ENCODE peak calls at places on chromosome 9, in eight cellular contexts. One of them, this sample, is unnamed.

GRCh38 chr9:76808636-76809035 is 44.4 kb downstream of the PCA3 start:
- DNase-seq in NCI-H345: no peak
- DNase-seq in GM04504: no peak
- DNase-seq in activated CD8-positive, alpha-beta memory T cell treated with anti-CD3 and anti-CD28 coated beads, Interleukin-2, amount 50 U/mL, for 48 hours: no peak
- DNase-seq in transverse colon: no peak
- DNase-seq in CD8-positive, alpha-beta memory T cell: no peak
- DNase-seq in stimulated activated CD4-positive, alpha-beta T cell treated with anti-CD3 and anti-CD28 coated beads, Interleukin-1b, Interleukin-23, amount 100 ng/mL, for 1 hour: no peak
- DNase-seq in left cardiac atrium: no peak
- DNase-seq in this sample: no peak

GRCh38 chr9:85610074-85610855 is 131.5 kb downstream of the AGTPBP1 start:
- DNase-seq in NCI-H345: peak; percentile 45
- DNase-seq in GM04504: peak; percentile 53
- DNase-seq in activated CD8-positive, alpha-beta memory T cell treated with anti-CD3 and anti-CD28 coated beads, Interleukin-2, amount 50 U/mL, for 48 hours: no peak
- DNase-seq in transverse colon: no peak
- DNase-seq in CD8-positive, alpha-beta memory T cell: peak; percentile 52
- DNase-seq in stimulated activated CD4-positive, alpha-beta T cell treated with anti-CD3 and anti-CD28 coated beads, Interleukin-1b, Interleukin-23, amount 100 ng/mL, for 1 hour: no peak
- DNase-seq in left cardiac atrium: no peak
- DNase-seq in this sample: peak; percentile 90

GRCh38 chr9:11549311-11549794 is 936.6 kb upstream of the PTPRD start:
- DNase-seq in NCI-H345: no peak
- DNase-seq in GM04504: no peak
- DNase-seq in activated CD8-positive, alpha-beta memory T cell treated with anti-CD3 and anti-CD28 coated beads, Interleukin-2, amount 50 U/mL, for 48 hours: no peak
- DNase-seq in transverse colon: no peak
- DNase-seq in CD8-positive, alpha-beta memory T cell: no peak
- DNase-seq in stimulated activated CD4-positive, alpha-beta T cell treated with anti-CD3 and anti-CD28 coated beads, Interleukin-1b, Interleukin-23, amount 100 ng/mL, for 1 hour: no peak
- DNase-seq in left cardiac atrium: no peak
- DNase-seq in this sample: no peak

GRCh38 chr9:125850231-125850630 is 103.1 kb downstream of the PBX3 start:
- DNase-seq in NCI-H345: no peak
- DNase-seq in GM04504: no peak
- DNase-seq in activated CD8-positive, alpha-beta memory T cell treated with anti-CD3 and anti-CD28 coated beads, Interleukin-2, amount 50 U/mL, for 48 hours: no peak
- DNase-seq in transverse colon: no peak
- DNase-seq in CD8-positive, alpha-beta memory T cell: no peak
- DNase-seq in stimulated activated CD4-positive, alpha-beta T cell treated with anti-CD3 and anti-CD28 coated beads, Interleukin-1b, Interleukin-23, amount 100 ng/mL, for 1 hour: no peak
- DNase-seq in left cardiac atrium: no peak
- DNase-seq in this sample: no peak

GRCh38 chr9:33752130-33752637 is 43.2 kb upstream of the PRSS3 start:
- DNase-seq in NCI-H345: no peak
- DNase-seq in GM04504: no peak
- DNase-seq in activated CD8-positive, alpha-beta memory T cell treated with anti-CD3 and anti-CD28 coated beads, Interleukin-2, amount 50 U/mL, for 48 hours: no peak
- DNase-seq in transverse colon: no peak
- DNase-seq in CD8-positive, alpha-beta memory T cell: no peak
- DNase-seq in stimulated activated CD4-positive, alpha-beta T cell treated with anti-CD3 and anti-CD28 coated beads, Interleukin-1b, Interleukin-23, amount 100 ng/mL, for 1 hour: no peak
- DNase-seq in left cardiac atrium: no peak
- DNase-seq in this sample: no peak

GRCh38 chr9:13847270-13847669 is 466.7 kb downstream of the NFIB start:
- DNase-seq in NCI-H345: no peak
- DNase-seq in GM04504: no peak
- DNase-seq in activated CD8-positive, alpha-beta memory T cell treated with anti-CD3 and anti-CD28 coated beads, Interleukin-2, amount 50 U/mL, for 48 hours: no peak
- DNase-seq in transverse colon: no peak
- DNase-seq in CD8-positive, alpha-beta memory T cell: no peak
- DNase-seq in stimulated activated CD4-positive, alpha-beta T cell treated with anti-CD3 and anti-CD28 coated beads, Interleukin-1b, Interleukin-23, amount 100 ng/mL, for 1 hour: no peak
- DNase-seq in left cardiac atrium: no peak
- DNase-seq in this sample: no peak

GRCh38 chr9:37201581-37201980 is 81.2 kb downstream of the ZCCHC7 start:
- DNase-seq in NCI-H345: no peak
- DNase-seq in GM04504: no peak
- DNase-seq in activated CD8-positive, alpha-beta memory T cell treated with anti-CD3 and anti-CD28 coated beads, Interleukin-2, amount 50 U/mL, for 48 hours: no peak
- DNase-seq in transverse colon: no peak
- DNase-seq in CD8-positive, alpha-beta memory T cell: no peak
- DNase-seq in stimulated activated CD4-positive, alpha-beta T cell treated with anti-CD3 and anti-CD28 coated beads, Interleukin-1b, Interleukin-23, amount 100 ng/mL, for 1 hour: no peak
- DNase-seq in left cardiac atrium: no peak
- DNase-seq in this sample: no peak

GRCh38 chr9:121566401-121567141 is 66.9 kb upstream of the GGTA1 start:
- DNase-seq in NCI-H345: no peak
- DNase-seq in GM04504: no peak
- DNase-seq in activated CD8-positive, alpha-beta memory T cell treated with anti-CD3 and anti-CD28 coated beads, Interleukin-2, amount 50 U/mL, for 48 hours: no peak
- DNase-seq in transverse colon: peak; percentile 13
- DNase-seq in CD8-positive, alpha-beta memory T cell: no peak
- DNase-seq in stimulated activated CD4-positive, alpha-beta T cell treated with anti-CD3 and anti-CD28 coated beads, Interleukin-1b, Interleukin-23, amount 100 ng/mL, for 1 hour: no peak
- DNase-seq in left cardiac atrium: peak; percentile 56
- DNase-seq in this sample: no peak

GRCh38 chr9:31733166-31733565 is 651.3 kb upstream of the ACO1 start:
- DNase-seq in NCI-H345: no peak
- DNase-seq in GM04504: no peak
- DNase-seq in activated CD8-positive, alpha-beta memory T cell treated with anti-CD3 and anti-CD28 coated beads, Interleukin-2, amount 50 U/mL, for 48 hours: no peak
- DNase-seq in transverse colon: no peak
- DNase-seq in CD8-positive, alpha-beta memory T cell: no peak
- DNase-seq in stimulated activated CD4-positive, alpha-beta T cell treated with anti-CD3 and anti-CD28 coated beads, Interleukin-1b, Interleukin-23, amount 100 ng/mL, for 1 hour: no peak
- DNase-seq in left cardiac atrium: no peak
- DNase-seq in this sample: no peak

GRCh38 chr9:110891760-110892159 is 146.5 kb downstream of the LPAR1 start:
- DNase-seq in NCI-H345: no peak
- DNase-seq in GM04504: no peak
- DNase-seq in activated CD8-positive, alpha-beta memory T cell treated with anti-CD3 and anti-CD28 coated beads, Interleukin-2, amount 50 U/mL, for 48 hours: no peak
- DNase-seq in transverse colon: no peak
- DNase-seq in CD8-positive, alpha-beta memory T cell: no peak
- DNase-seq in stimulated activated CD4-positive, alpha-beta T cell treated with anti-CD3 and anti-CD28 coated beads, Interleukin-1b, Interleukin-23, amount 100 ng/mL, for 1 hour: no peak
- DNase-seq in left cardiac atrium: no peak
- DNase-seq in this sample: no peak

GRCh38 chr9:131892890-131893289 is 153.0 kb upstream of the RAPGEF1 start:
- DNase-seq in NCI-H345: no peak
- DNase-seq in GM04504: no peak
- DNase-seq in activated CD8-positive, alpha-beta memory T cell treated with anti-CD3 and anti-CD28 coated beads, Interleukin-2, amount 50 U/mL, for 48 hours: no peak
- DNase-seq in transverse colon: no peak
- DNase-seq in CD8-positive, alpha-beta memory T cell: no peak
- DNase-seq in stimulated activated CD4-positive, alpha-beta T cell treated with anti-CD3 and anti-CD28 coated beads, Interleukin-1b, Interleukin-23, amount 100 ng/mL, for 1 hour: no peak
- DNase-seq in left cardiac atrium: no peak
- DNase-seq in this sample: no peak

GRCh38 chr9:86407022-86407421 is 52.8 kb upstream of the TUT7 start:
- DNase-seq in NCI-H345: no peak
- DNase-seq in GM04504: no peak
- DNase-seq in activated CD8-positive, alpha-beta memory T cell treated with anti-CD3 and anti-CD28 coated beads, Interleukin-2, amount 50 U/mL, for 48 hours: peak; percentile 55
- DNase-seq in transverse colon: no peak
- DNase-seq in CD8-positive, alpha-beta memory T cell: no peak
- DNase-seq in stimulated activated CD4-positive, alpha-beta T cell treated with anti-CD3 and anti-CD28 coated beads, Interleukin-1b, Interleukin-23, amount 100 ng/mL, for 1 hour: no peak
- DNase-seq in left cardiac atrium: no peak
- DNase-seq in this sample: no peak

GRCh38 chr9:116279230-116279629 is 125.6 kb downstream of the PAPPA start:
- DNase-seq in NCI-H345: no peak
- DNase-seq in GM04504: no peak
- DNase-seq in activated CD8-positive, alpha-beta memory T cell treated with anti-CD3 and anti-CD28 coated beads, Interleukin-2, amount 50 U/mL, for 48 hours: no peak
- DNase-seq in transverse colon: no peak
- DNase-seq in CD8-positive, alpha-beta memory T cell: no peak
- DNase-seq in stimulated activated CD4-positive, alpha-beta T cell treated with anti-CD3 and anti-CD28 coated beads, Interleukin-1b, Interleukin-23, amount 100 ng/mL, for 1 hour: no peak
- DNase-seq in left cardiac atrium: no peak
- DNase-seq in this sample: no peak

GRCh38 chr9:27768781-27769180 is 195.5 kb upstream of the C9orf72 start:
- DNase-seq in NCI-H345: no peak
- DNase-seq in GM04504: no peak
- DNase-seq in activated CD8-positive, alpha-beta memory T cell treated with anti-CD3 and anti-CD28 coated beads, Interleukin-2, amount 50 U/mL, for 48 hours: no peak
- DNase-seq in transverse colon: no peak
- DNase-seq in CD8-positive, alpha-beta memory T cell: no peak
- DNase-seq in stimulated activated CD4-positive, alpha-beta T cell treated with anti-CD3 and anti-CD28 coated beads, Interleukin-1b, Interleukin-23, amount 100 ng/mL, for 1 hour: no peak
- DNase-seq in left cardiac atrium: no peak
- DNase-seq in this sample: no peak

GRCh38 chr9:124771867-124772621 is 933 bp upstream of the NR6A1 start:
- DNase-seq in NCI-H345: peak; percentile 82
- DNase-seq in GM04504: no peak
- DNase-seq in activated CD8-positive, alpha-beta memory T cell treated with anti-CD3 and anti-CD28 coated beads, Interleukin-2, amount 50 U/mL, for 48 hours: peak; percentile 80
- DNase-seq in transverse colon: peak; percentile 75
- DNase-seq in CD8-positive, alpha-beta memory T cell: no peak
- DNase-seq in stimulated activated CD4-positive, alpha-beta T cell treated with anti-CD3 and anti-CD28 coated beads, Interleukin-1b, Interleukin-23, amount 100 ng/mL, for 1 hour: no peak
- DNase-seq in left cardiac atrium: peak; percentile 72
- DNase-seq in this sample: peak; percentile 53

GRCh38 chr9:116238751-116239340 is 85.3 kb downstream of the PAPPA start:
- DNase-seq in NCI-H345: no peak
- DNase-seq in GM04504: no peak
- DNase-seq in activated CD8-positive, alpha-beta memory T cell treated with anti-CD3 and anti-CD28 coated beads, Interleukin-2, amount 50 U/mL, for 48 hours: no peak
- DNase-seq in transverse colon: no peak
- DNase-seq in CD8-positive, alpha-beta memory T cell: no peak
- DNase-seq in stimulated activated CD4-positive, alpha-beta T cell treated with anti-CD3 and anti-CD28 coated beads, Interleukin-1b, Interleukin-23, amount 100 ng/mL, for 1 hour: no peak
- DNase-seq in left cardiac atrium: no peak
- DNase-seq in this sample: no peak

GRCh38 chr9:91664669-91665068 is 241.0 kb upstream of the NFIL3 start:
- DNase-seq in NCI-H345: no peak
- DNase-seq in GM04504: no peak
- DNase-seq in activated CD8-positive, alpha-beta memory T cell treated with anti-CD3 and anti-CD28 coated beads, Interleukin-2, amount 50 U/mL, for 48 hours: no peak
- DNase-seq in transverse colon: no peak
- DNase-seq in CD8-positive, alpha-beta memory T cell: no peak
- DNase-seq in stimulated activated CD4-positive, alpha-beta T cell treated with anti-CD3 and anti-CD28 coated beads, Interleukin-1b, Interleukin-23, amount 100 ng/mL, for 1 hour: no peak
- DNase-seq in left cardiac atrium: no peak
- DNase-seq in this sample: no peak

GRCh38 chr9:16230731-16231130 is 639.7 kb downstream of the BNC2 start:
- DNase-seq in NCI-H345: no peak
- DNase-seq in GM04504: no peak
- DNase-seq in activated CD8-positive, alpha-beta memory T cell treated with anti-CD3 and anti-CD28 coated beads, Interleukin-2, amount 50 U/mL, for 48 hours: no peak
- DNase-seq in transverse colon: no peak
- DNase-seq in CD8-positive, alpha-beta memory T cell: no peak
- DNase-seq in stimulated activated CD4-positive, alpha-beta T cell treated with anti-CD3 and anti-CD28 coated beads, Interleukin-1b, Interleukin-23, amount 100 ng/mL, for 1 hour: no peak
- DNase-seq in left cardiac atrium: no peak
- DNase-seq in this sample: no peak

GRCh38 chr9:18394847-18395355 is 79.1 kb upstream of the ADAMTSL1 start:
- DNase-seq in NCI-H345: peak; percentile 55
- DNase-seq in GM04504: no peak
- DNase-seq in activated CD8-positive, alpha-beta memory T cell treated with anti-CD3 and anti-CD28 coated beads, Interleukin-2, amount 50 U/mL, for 48 hours: no peak
- DNase-seq in transverse colon: no peak
- DNase-seq in CD8-positive, alpha-beta memory T cell: no peak
- DNase-seq in stimulated activated CD4-positive, alpha-beta T cell treated with anti-CD3 and anti-CD28 coated beads, Interleukin-1b, Interleukin-23, amount 100 ng/mL, for 1 hour: no peak
- DNase-seq in left cardiac atrium: no peak
- DNase-seq in this sample: peak; percentile 39

GRCh38 chr9:82117025-82117424 is 128.5 kb downstream of the SPATA31D1 start:
- DNase-seq in NCI-H345: no peak
- DNase-seq in GM04504: peak; percentile 20
- DNase-seq in activated CD8-positive, alpha-beta memory T cell treated with anti-CD3 and anti-CD28 coated beads, Interleukin-2, amount 50 U/mL, for 48 hours: no peak
- DNase-seq in transverse colon: no peak
- DNase-seq in CD8-positive, alpha-beta memory T cell: no peak
- DNase-seq in stimulated activated CD4-positive, alpha-beta T cell treated with anti-CD3 and anti-CD28 coated beads, Interleukin-1b, Interleukin-23, amount 100 ng/mL, for 1 hour: no peak
- DNase-seq in left cardiac atrium: no peak
- DNase-seq in this sample: peak; percentile 47

GRCh38 chr9:33439731-33440130 is 7.7 kb downstream of the AQP3 start:
- DNase-seq in NCI-H345: no peak
- DNase-seq in GM04504: no peak
- DNase-seq in activated CD8-positive, alpha-beta memory T cell treated with anti-CD3 and anti-CD28 coated beads, Interleukin-2, amount 50 U/mL, for 48 hours: no peak
- DNase-seq in transverse colon: no peak
- DNase-seq in CD8-positive, alpha-beta memory T cell: no peak
- DNase-seq in stimulated activated CD4-positive, alpha-beta T cell treated with anti-CD3 and anti-CD28 coated beads, Interleukin-1b, Interleukin-23, amount 100 ng/mL, for 1 hour: no peak
- DNase-seq in left cardiac atrium: no peak
- DNase-seq in this sample: no peak

GRCh38 chr9:124220551-124221451 is 36.9 kb upstream of the NEK6 start:
- DNase-seq in NCI-H345: peak; percentile 34
- DNase-seq in GM04504: no peak
- DNase-seq in activated CD8-positive, alpha-beta memory T cell treated with anti-CD3 and anti-CD28 coated beads, Interleukin-2, amount 50 U/mL, for 48 hours: peak; percentile 42
- DNase-seq in transverse colon: peak; percentile 60
- DNase-seq in CD8-positive, alpha-beta memory T cell: no peak
- DNase-seq in stimulated activated CD4-positive, alpha-beta T cell treated with anti-CD3 and anti-CD28 coated beads, Interleukin-1b, Interleukin-23, amount 100 ng/mL, for 1 hour: no peak
- DNase-seq in left cardiac atrium: peak; percentile 36
- DNase-seq in this sample: no peak

GRCh38 chr9:92048924-92049625 is 66.1 kb downstream of the SPTLC1 start:
- DNase-seq in NCI-H345: no peak
- DNase-seq in GM04504: no peak
- DNase-seq in activated CD8-positive, alpha-beta memory T cell treated with anti-CD3 and anti-CD28 coated beads, Interleukin-2, amount 50 U/mL, for 48 hours: no peak
- DNase-seq in transverse colon: no peak
- DNase-seq in CD8-positive, alpha-beta memory T cell: no peak
- DNase-seq in stimulated activated CD4-positive, alpha-beta T cell treated with anti-CD3 and anti-CD28 coated beads, Interleukin-1b, Interleukin-23, amount 100 ng/mL, for 1 hour: no peak
- DNase-seq in left cardiac atrium: no peak
- DNase-seq in this sample: no peak

GRCh38 chr9:76399831-76400230 is 5.6 kb upstream of the RFK start:
- DNase-seq in NCI-H345: no peak
- DNase-seq in GM04504: no peak
- DNase-seq in activated CD8-positive, alpha-beta memory T cell treated with anti-CD3 and anti-CD28 coated beads, Interleukin-2, amount 50 U/mL, for 48 hours: no peak
- DNase-seq in transverse colon: no peak
- DNase-seq in CD8-positive, alpha-beta memory T cell: no peak
- DNase-seq in stimulated activated CD4-positive, alpha-beta T cell treated with anti-CD3 and anti-CD28 coated beads, Interleukin-1b, Interleukin-23, amount 100 ng/mL, for 1 hour: no peak
- DNase-seq in left cardiac atrium: no peak
- DNase-seq in this sample: no peak

GRCh38 chr9:128845186-128845931 is 15.8 kb upstream of the SPOUT1 start:
- DNase-seq in NCI-H345: peak; percentile 78
- DNase-seq in GM04504: no peak
- DNase-seq in activated CD8-positive, alpha-beta memory T cell treated with anti-CD3 and anti-CD28 coated beads, Interleukin-2, amount 50 U/mL, for 48 hours: no peak
- DNase-seq in transverse colon: no peak
- DNase-seq in CD8-positive, alpha-beta memory T cell: no peak
- DNase-seq in stimulated activated CD4-positive, alpha-beta T cell treated with anti-CD3 and anti-CD28 coated beads, Interleukin-1b, Interleukin-23, amount 100 ng/mL, for 1 hour: no peak
- DNase-seq in left cardiac atrium: no peak
- DNase-seq in this sample: peak; percentile 66

GRCh38 chr9:31605164-31605563 is 779.3 kb upstream of the ACO1 start:
- DNase-seq in NCI-H345: no peak
- DNase-seq in GM04504: no peak
- DNase-seq in activated CD8-positive, alpha-beta memory T cell treated with anti-CD3 and anti-CD28 coated beads, Interleukin-2, amount 50 U/mL, for 48 hours: no peak
- DNase-seq in transverse colon: no peak
- DNase-seq in CD8-positive, alpha-beta memory T cell: no peak
- DNase-seq in stimulated activated CD4-positive, alpha-beta T cell treated with anti-CD3 and anti-CD28 coated beads, Interleukin-1b, Interleukin-23, amount 100 ng/mL, for 1 hour: no peak
- DNase-seq in left cardiac atrium: no peak
- DNase-seq in this sample: no peak

GRCh38 chr9:99336531-99336930 is 114.4 kb downstream of the SEC61B start:
- DNase-seq in NCI-H345: no peak
- DNase-seq in GM04504: no peak
- DNase-seq in activated CD8-positive, alpha-beta memory T cell treated with anti-CD3 and anti-CD28 coated beads, Interleukin-2, amount 50 U/mL, for 48 hours: no peak
- DNase-seq in transverse colon: no peak
- DNase-seq in CD8-positive, alpha-beta memory T cell: no peak
- DNase-seq in stimulated activated CD4-positive, alpha-beta T cell treated with anti-CD3 and anti-CD28 coated beads, Interleukin-1b, Interleukin-23, amount 100 ng/mL, for 1 hour: no peak
- DNase-seq in left cardiac atrium: no peak
- DNase-seq in this sample: peak; percentile 26

GRCh38 chr9:75974006-75974766 is 83.7 kb downstream of the PCSK5 start:
- DNase-seq in NCI-H345: no peak
- DNase-seq in GM04504: no peak
- DNase-seq in activated CD8-positive, alpha-beta memory T cell treated with anti-CD3 and anti-CD28 coated beads, Interleukin-2, amount 50 U/mL, for 48 hours: no peak
- DNase-seq in transverse colon: no peak
- DNase-seq in CD8-positive, alpha-beta memory T cell: no peak
- DNase-seq in stimulated activated CD4-positive, alpha-beta T cell treated with anti-CD3 and anti-CD28 coated beads, Interleukin-1b, Interleukin-23, amount 100 ng/mL, for 1 hour: no peak
- DNase-seq in left cardiac atrium: no peak
- DNase-seq in this sample: no peak

GRCh38 chr9:130639119-130639485 is 25.3 kb upstream of the PRDM12 start:
- DNase-seq in NCI-H345: no peak
- DNase-seq in GM04504: no peak
- DNase-seq in activated CD8-positive, alpha-beta memory T cell treated with anti-CD3 and anti-CD28 coated beads, Interleukin-2, amount 50 U/mL, for 48 hours: no peak
- DNase-seq in transverse colon: no peak
- DNase-seq in CD8-positive, alpha-beta memory T cell: no peak
- DNase-seq in stimulated activated CD4-positive, alpha-beta T cell treated with anti-CD3 and anti-CD28 coated beads, Interleukin-1b, Interleukin-23, amount 100 ng/mL, for 1 hour: no peak
- DNase-seq in left cardiac atrium: no peak
- DNase-seq in this sample: no peak

GRCh38 chr9:134637696-134638502 is 3.7 kb upstream of the COL5A1 start:
- DNase-seq in NCI-H345: no peak
- DNase-seq in GM04504: no peak
- DNase-seq in activated CD8-positive, alpha-beta memory T cell treated with anti-CD3 and anti-CD28 coated beads, Interleukin-2, amount 50 U/mL, for 48 hours: no peak
- DNase-seq in transverse colon: no peak
- DNase-seq in CD8-positive, alpha-beta memory T cell: no peak
- DNase-seq in stimulated activated CD4-positive, alpha-beta T cell treated with anti-CD3 and anti-CD28 coated beads, Interleukin-1b, Interleukin-23, amount 100 ng/mL, for 1 hour: no peak
- DNase-seq in left cardiac atrium: peak; percentile 9
- DNase-seq in this sample: no peak

GRCh38 chr9:122403381-122404002 is 32.7 kb downstream of the PTGS1 start:
- DNase-seq in NCI-H345: no peak
- DNase-seq in GM04504: no peak
- DNase-seq in activated CD8-positive, alpha-beta memory T cell treated with anti-CD3 and anti-CD28 coated beads, Interleukin-2, amount 50 U/mL, for 48 hours: no peak
- DNase-seq in transverse colon: no peak
- DNase-seq in CD8-positive, alpha-beta memory T cell: no peak
- DNase-seq in stimulated activated CD4-positive, alpha-beta T cell treated with anti-CD3 and anti-CD28 coated beads, Interleukin-1b, Interleukin-23, amount 100 ng/mL, for 1 hour: no peak
- DNase-seq in left cardiac atrium: no peak
- DNase-seq in this sample: no peak

GRCh38 chr9:94867842-94868312 is 141.4 kb downstream of the AOPEP start:
- DNase-seq in NCI-H345: no peak
- DNase-seq in GM04504: peak; percentile 96
- DNase-seq in activated CD8-positive, alpha-beta memory T cell treated with anti-CD3 and anti-CD28 coated beads, Interleukin-2, amount 50 U/mL, for 48 hours: no peak
- DNase-seq in transverse colon: no peak
- DNase-seq in CD8-positive, alpha-beta memory T cell: no peak
- DNase-seq in stimulated activated CD4-positive, alpha-beta T cell treated with anti-CD3 and anti-CD28 coated beads, Interleukin-1b, Interleukin-23, amount 100 ng/mL, for 1 hour: no peak
- DNase-seq in left cardiac atrium: no peak
- DNase-seq in this sample: no peak

GRCh38 chr9:121636411-121636865 is 15.0 kb upstream of the DAB2IP start:
- DNase-seq in NCI-H345: no peak
- DNase-seq in GM04504: peak; percentile 53
- DNase-seq in activated CD8-positive, alpha-beta memory T cell treated with anti-CD3 and anti-CD28 coated beads, Interleukin-2, amount 50 U/mL, for 48 hours: no peak
- DNase-seq in transverse colon: no peak
- DNase-seq in CD8-positive, alpha-beta memory T cell: no peak
- DNase-seq in stimulated activated CD4-positive, alpha-beta T cell treated with anti-CD3 and anti-CD28 coated beads, Interleukin-1b, Interleukin-23, amount 100 ng/mL, for 1 hour: no peak
- DNase-seq in left cardiac atrium: no peak
- DNase-seq in this sample: no peak

GRCh38 chr9:135819905-135820304 is 87.4 kb downstream of the CAMSAP1 start:
- DNase-seq in NCI-H345: no peak
- DNase-seq in GM04504: no peak
- DNase-seq in activated CD8-positive, alpha-beta memory T cell treated with anti-CD3 and anti-CD28 coated beads, Interleukin-2, amount 50 U/mL, for 48 hours: no peak
- DNase-seq in transverse colon: no peak
- DNase-seq in CD8-positive, alpha-beta memory T cell: no peak
- DNase-seq in stimulated activated CD4-positive, alpha-beta T cell treated with anti-CD3 and anti-CD28 coated beads, Interleukin-1b, Interleukin-23, amount 100 ng/mL, for 1 hour: no peak
- DNase-seq in left cardiac atrium: no peak
- DNase-seq in this sample: no peak